ENCODE peak calls at places on chromosomes 16 and 17, in six cellular contexts. L is CD4-positive, alpha-beta T cell; C is progenitor cell of endocrine pancreas; R is foreskin fibroblast; O is activated B cell treated with CpG ODN at 0.5 μM for 24 hours; A is AG04449. B is an unnamed sample.

GRCh38 chr17:38464251-38464722 is 36.0 kb downstream of the ARHGAP23 start:
- DNase-seq in L (no peak), C (no peak), R (peak), A (no peak), O (no peak), B (no peak)

GRCh38 chr16:70523621-70524405 is at the start of gene SF3B3:
- DNase-seq in O (peak), L (peak), C (peak), A (no peak), R (no peak), B (peak)

GRCh38 chr17:57407287-57408063 is 151.2 kb downstream of the MSI2 start:
- DNase-seq in O (no peak), R (no peak), L (no peak), C (no peak), A (no peak), B (no peak)

GRCh38 chr17:55023626-55024025 is 55.1 kb downstream of the STXBP4 start:
- DNase-seq in A (no peak), C (no peak), L (no peak), R (no peak), O (no peak), B (no peak)

GRCh38 chr17:61345825-61346628 is 53.6 kb upstream of the TBX2 start:
- DNase-seq in O (no peak), A (no peak), R (no peak), L (no peak), C (no peak), B (no peak)

GRCh38 chr17:78888911-78889496 is 14.0 kb downstream of the CEP295NL start:
- DNase-seq in O (peak), C (no peak), A (no peak), R (no peak), L (no peak), B (no peak)

GRCh38 chr17:18059283-18059682 is 20.1 kb downstream of the GID4 start:
- DNase-seq in C (no peak), L (no peak), O (no peak), R (no peak), A (no peak), B (no peak)

GRCh38 chr17:70564006-70564620 is 394.8 kb downstream of the KCNJ2 start:
- DNase-seq in R (peak), A (no peak), C (no peak), L (no peak), O (no peak), B (no peak)

GRCh38 chr16:12366313-12366712 is 389.8 kb downstream of the SNX29 start:
- DNase-seq in C (no peak), O (no peak), L (no peak), A (no peak), R (no peak), B (no peak)

GRCh38 chr17:12983986-12984932 is 33.6 kb downstream of the ELAC2 start:
- DNase-seq in O (no peak), L (no peak), R (peak), A (peak), C (no peak), B (no peak)

GRCh38 chr17:60165976-60166375 is 16.2 kb downstream of the CA4 start:
- DNase-seq in O (no peak), R (no peak), C (no peak), A (no peak), L (no peak), B (no peak)

GRCh38 chr17:38428643-38429371 is 543 bp downstream of the ARHGAP23 start:
- DNase-seq in O (no peak), C (no peak), L (no peak), A (no peak), R (peak), B (peak)

GRCh38 chr16:88500255-88500661 is 47.2 kb downstream of the ZFPM1 start:
- DNase-seq in L (no peak), O (no peak), A (no peak), R (no peak), C (no peak), B (no peak)

GRCh38 chr17:60745544-60745943 is 67.9 kb downstream of the BCAS3 start:
- DNase-seq in A (no peak), L (no peak), C (no peak), O (no peak), R (no peak), B (no peak)

GRCh38 chr16:85582177-85582888 is 30.8 kb upstream of the GSE1 start:
- DNase-seq in O (no peak), R (peak), A (no peak), C (no peak), L (no peak), B (no peak)

GRCh38 chr17:82923366-82924113 is 83.7 kb upstream of the ZNF750 start:
- DNase-seq in A (no peak), C (no peak), L (no peak), R (no peak), O (no peak), B (peak)

GRCh38 chr17:30236807-30237206 is 1.3 kb upstream of the SLC6A4 start:
- DNase-seq in L (no peak), C (peak), R (no peak), A (no peak), O (no peak), B (no peak)
- TF ChIP-seq CTCF in L (no peak), C (peak), R (no peak), A (peak), O (no peak), B (no peak)

GRCh38 chr16:68235105-68235881 is 634 bp downstream of the ESRP2 start:
- DNase-seq in O (no peak), R (no peak), A (no peak), L (no peak), C (peak), B (no peak)
- TF ChIP-seq CTCF in O (no peak), R (no peak), A (no peak), L (no peak), C (peak), B (no peak)

DNA sequence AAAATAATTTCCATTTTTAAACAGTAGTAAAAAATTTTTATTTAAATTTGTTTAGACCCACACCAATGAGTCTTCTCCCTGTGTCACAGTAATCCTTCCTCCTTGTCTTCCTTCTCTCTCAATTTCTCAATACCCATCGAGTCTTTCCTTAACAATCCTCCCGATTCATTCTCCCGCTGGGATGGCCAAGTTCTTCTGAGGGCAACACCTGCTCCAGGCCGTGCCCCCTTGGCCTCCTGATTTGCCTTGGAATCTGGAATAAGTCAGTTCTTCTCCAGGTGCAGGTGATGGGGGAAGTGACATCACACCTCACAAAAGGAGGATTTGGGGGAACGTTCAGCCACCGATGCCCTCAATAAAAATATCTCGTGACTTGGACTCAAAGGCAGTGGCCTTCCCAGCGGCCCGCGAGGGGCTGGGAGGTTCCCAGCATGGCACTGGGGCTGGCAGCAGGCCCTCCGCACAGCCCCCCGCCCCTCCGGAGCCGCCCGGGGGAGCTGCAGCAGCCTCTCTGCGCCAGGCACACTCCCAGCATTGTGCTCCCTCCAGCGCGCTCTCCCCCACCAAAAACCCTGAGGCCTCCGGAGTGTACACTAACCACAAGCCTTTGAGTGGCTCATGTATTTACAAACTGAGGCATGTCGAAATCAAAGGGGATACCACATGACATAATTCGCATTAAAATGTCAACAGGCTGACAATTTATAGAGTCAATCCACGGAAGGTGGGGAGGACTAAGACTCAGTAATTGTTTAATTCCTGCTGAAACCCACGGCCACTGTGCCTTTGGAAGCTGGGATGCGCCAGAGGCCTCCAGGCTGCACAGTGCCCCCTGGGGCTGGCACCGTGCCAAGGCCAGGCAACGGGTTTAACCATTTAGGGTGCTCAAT is 120.5 kb downstream of the ZFHX3 start:
- DNase-seq in L (no peak), A (peak), C (no peak), O (no peak), R (peak), B (peak)
- TF ChIP-seq CTCF in L (no peak), A (peak), C (no peak), O (no peak), R (no peak), B (no peak)

DNA sequence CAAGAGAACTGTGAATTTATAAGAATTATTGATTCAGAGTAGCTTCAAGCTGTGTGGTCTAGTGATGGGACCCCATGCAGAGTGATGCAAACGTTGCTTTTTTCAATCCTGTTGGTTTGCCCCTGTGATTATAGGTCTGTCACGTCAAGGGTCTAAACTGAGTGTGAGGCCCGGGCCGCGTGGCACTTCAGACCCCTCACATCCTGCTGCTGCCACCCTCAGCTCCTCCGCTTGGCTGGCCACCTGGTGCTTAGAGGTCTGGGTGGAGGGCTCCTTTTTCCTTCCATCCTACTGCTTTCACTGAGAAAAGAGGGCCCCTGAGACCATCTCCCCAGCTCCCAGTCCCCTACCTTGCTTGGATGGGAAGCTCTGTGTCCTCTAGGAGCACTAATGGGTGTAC is 12.0 kb downstream of the MYL4 start:
- DNase-seq in O (no peak), C (no peak), L (no peak), A (no peak), R (no peak), B (no peak)
- TF ChIP-seq CTCF in O (no peak), C (no peak), L (no peak), A (no peak), R (no peak), B (no peak)

DNA sequence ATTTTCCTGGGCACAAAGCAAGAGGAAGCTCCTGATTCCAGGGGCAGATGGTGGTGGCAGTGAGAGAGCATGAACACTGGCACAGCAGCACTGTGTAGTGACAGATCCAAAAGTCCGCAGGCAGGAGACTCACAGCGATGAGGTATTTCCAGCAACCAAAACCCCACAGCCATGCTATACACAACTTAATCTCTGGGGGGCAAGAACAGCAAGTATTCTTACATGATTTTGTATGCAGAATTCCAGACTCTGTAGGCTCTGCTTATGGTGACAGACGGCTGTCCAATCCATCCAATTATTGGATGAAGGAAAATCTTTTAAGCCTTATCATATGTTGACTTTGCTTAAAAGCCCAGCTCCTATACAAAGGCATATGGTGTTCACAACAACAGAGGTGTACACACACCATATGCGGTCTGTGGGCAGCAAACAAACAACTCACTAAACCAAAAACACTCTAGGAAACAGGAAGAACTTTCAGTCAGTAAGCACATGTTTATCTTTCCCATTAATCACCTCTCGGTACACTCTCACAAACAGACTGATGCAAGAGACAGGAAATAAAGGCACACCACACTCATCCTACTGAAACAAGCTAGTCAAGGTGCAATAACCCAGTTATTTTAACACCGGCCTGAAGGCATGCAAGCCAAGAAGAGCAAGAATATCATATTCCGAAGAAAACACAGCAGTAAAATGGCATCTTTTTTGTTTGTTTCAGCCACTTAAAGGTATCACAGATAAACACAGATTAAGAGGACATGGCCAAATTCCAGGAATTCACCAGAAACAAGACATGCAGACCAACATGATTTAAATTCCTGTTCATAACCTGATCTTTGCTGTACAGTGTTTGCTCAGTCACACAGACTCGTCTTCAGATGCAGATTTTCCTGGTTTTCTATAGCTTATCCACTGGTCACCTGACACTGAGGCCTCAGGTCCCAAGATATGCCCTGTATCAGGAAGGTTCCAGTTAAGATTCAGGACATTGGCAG is 47.8 kb downstream of the ERN1 start:
- DNase-seq in L (no peak), R (peak), C (no peak), A (no peak), O (no peak), B (peak)
- TF ChIP-seq CTCF in L (peak), R (no peak), C (no peak), A (no peak), O (no peak), B (no peak)

GRCh38 chr17:67663445-67663844 is 54.3 kb upstream of the NOL11 start:
- DNase-seq in C (no peak), O (no peak), R (no peak), L (no peak), A (no peak), B (no peak)
- TF ChIP-seq CTCF in C (no peak), O (no peak), R (no peak), L (no peak), A (no peak), B (no peak)

DNA sequence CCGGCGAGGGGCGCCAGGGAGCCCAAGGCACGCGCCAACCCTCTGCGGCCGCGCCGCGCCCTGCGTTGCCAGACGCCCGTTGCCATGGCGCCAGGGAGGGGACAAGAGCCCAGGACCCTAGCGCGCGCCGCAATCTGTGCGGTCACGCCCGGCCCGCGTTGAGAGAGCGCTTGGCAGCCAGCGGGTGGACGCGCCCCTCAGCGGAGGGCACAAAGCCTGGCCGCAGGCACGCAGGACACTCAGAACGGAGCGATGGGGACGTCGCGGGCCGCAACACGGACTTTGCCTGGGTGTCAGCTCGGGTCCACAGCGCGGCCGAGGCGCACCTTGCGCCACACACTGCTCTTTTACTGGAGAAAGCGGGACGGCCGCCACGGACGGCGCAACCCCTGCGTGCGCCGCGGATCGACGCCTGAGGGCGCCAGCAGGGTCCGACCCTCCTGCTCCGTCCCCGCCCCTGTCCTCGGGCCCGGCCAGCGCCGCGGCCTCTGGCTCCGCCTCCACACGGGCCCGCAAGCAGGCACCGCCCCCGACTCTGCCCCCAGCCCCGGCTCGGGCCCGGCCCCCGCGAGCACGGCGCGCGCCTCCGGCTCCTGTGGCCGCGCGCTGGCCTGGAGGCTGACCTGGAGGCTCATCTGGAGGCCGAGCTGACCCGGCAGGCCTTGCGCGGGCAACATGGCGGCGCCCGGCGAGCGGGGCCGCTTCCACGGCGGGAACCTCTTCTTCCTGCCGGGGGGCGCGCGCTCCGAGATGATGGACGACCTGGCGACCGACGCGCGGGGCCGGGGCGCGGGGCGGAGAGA is at the start of gene GFER:
- DNase-seq in C (peak), A (peak), O (peak), L (no peak), R (peak), B (no peak)
- TF ChIP-seq CTCF in C (peak), A (peak), O (no peak), L (peak), R (peak), B (peak)

GRCh38 chr17:80035937-80036714 is at the start of gene CCDC40:
- DNase-seq in C (peak), O (peak), L (peak), A (no peak), R (peak), B (peak)
- TF ChIP-seq CTCF in C (peak), O (no peak), L (no peak), A (peak), R (no peak), B (no peak)

DNA sequence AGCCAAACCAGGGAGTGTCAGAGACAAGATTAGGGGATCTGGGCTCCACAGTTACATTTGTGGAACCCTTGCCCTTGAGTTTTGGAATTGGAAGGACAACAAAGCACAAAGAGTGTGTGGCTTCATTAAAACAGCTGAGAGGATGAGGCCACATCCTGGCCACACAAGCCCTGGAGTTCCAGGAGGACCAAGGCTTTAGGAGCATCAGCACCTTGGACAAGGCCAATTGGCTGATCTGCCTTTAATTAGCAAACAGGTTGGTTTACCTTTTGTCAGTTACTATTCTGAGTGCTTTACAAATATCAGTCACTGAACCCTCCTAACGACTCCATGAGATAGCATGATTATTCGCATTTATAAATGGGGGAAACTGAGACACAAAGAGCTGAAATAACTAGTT is 54.7 kb downstream of the SLC6A2 start:
- DNase-seq in R (no peak), A (no peak), L (no peak), O (no peak), C (no peak), B (no peak)
- TF ChIP-seq CTCF in R (no peak), A (no peak), L (no peak), O (no peak), C (no peak), B (no peak)